ENCODE peak calls at places on chromosomes 7 and 10, in nine cellular contexts. One of them, this sample, is unnamed.

GRCh38 chr10:13960603-13961002 is 370.1 kb downstream of the FRMD4A start:
- DNase-seq in left ventricle myocardium inferior: no peak
- DNase-seq in astrocyte of the spinal cord: no peak
- DNase-seq in right lobe of liver: no peak
- DNase-seq in WERI-Rb-1: no peak
- DNase-seq in BJ: no peak
- DNase-seq in fibroblast of lung: no peak
- DNase-seq in Peyer's patch: no peak
- DNase-seq in colonic mucosa: no peak
- DNase-seq in this sample: no peak

GRCh38 chr10:83190614-83191013 is 948.7 kb upstream of the GHITM start:
- DNase-seq in left ventricle myocardium inferior: no peak
- DNase-seq in astrocyte of the spinal cord: no peak
- DNase-seq in right lobe of liver: no peak
- DNase-seq in WERI-Rb-1: no peak
- DNase-seq in BJ: no peak
- DNase-seq in fibroblast of lung: no peak
- DNase-seq in Peyer's patch: no peak
- DNase-seq in colonic mucosa: no peak
- DNase-seq in this sample: no peak

GRCh38 chr7:105487559-105488218 is 34.4 kb downstream of the PUS7 start:
- DNase-seq in left ventricle myocardium inferior: no peak
- DNase-seq in astrocyte of the spinal cord: peak
- DNase-seq in right lobe of liver: no peak
- DNase-seq in WERI-Rb-1: no peak
- DNase-seq in BJ: peak
- DNase-seq in fibroblast of lung: peak
- DNase-seq in Peyer's patch: no peak
- DNase-seq in colonic mucosa: no peak
- DNase-seq in this sample: peak

GRCh38 chr10:24858244-24858907 is 94.0 kb downstream of the PRTFDC1 start:
- DNase-seq in left ventricle myocardium inferior: no peak
- DNase-seq in astrocyte of the spinal cord: peak
- DNase-seq in right lobe of liver: no peak
- DNase-seq in WERI-Rb-1: no peak
- DNase-seq in BJ: no peak
- DNase-seq in fibroblast of lung: peak
- DNase-seq in Peyer's patch: no peak
- DNase-seq in colonic mucosa: no peak
- DNase-seq in this sample: no peak

GRCh38 chr7:117312593-117312992 is 10.3 kb downstream of the WNT2 start:
- DNase-seq in left ventricle myocardium inferior: no peak
- DNase-seq in astrocyte of the spinal cord: no peak
- DNase-seq in right lobe of liver: no peak
- DNase-seq in WERI-Rb-1: no peak
- DNase-seq in BJ: no peak
- DNase-seq in fibroblast of lung: peak
- DNase-seq in Peyer's patch: no peak
- DNase-seq in colonic mucosa: no peak
- DNase-seq in this sample: no peak

GRCh38 chr7:81414411-81414810 is 355.4 kb downstream of the HGF start:
- DNase-seq in left ventricle myocardium inferior: no peak
- DNase-seq in astrocyte of the spinal cord: no peak
- DNase-seq in right lobe of liver: no peak
- DNase-seq in WERI-Rb-1: no peak
- DNase-seq in BJ: no peak
- DNase-seq in fibroblast of lung: no peak
- DNase-seq in Peyer's patch: no peak
- DNase-seq in colonic mucosa: peak
- DNase-seq in this sample: no peak

GRCh38 chr10:44968887-44969400 is 9.3 kb downstream of the RASSF4 start:
- DNase-seq in left ventricle myocardium inferior: no peak
- DNase-seq in astrocyte of the spinal cord: no peak
- DNase-seq in right lobe of liver: no peak
- DNase-seq in WERI-Rb-1: no peak
- DNase-seq in BJ: no peak
- DNase-seq in fibroblast of lung: no peak
- DNase-seq in Peyer's patch: no peak
- DNase-seq in colonic mucosa: no peak
- DNase-seq in this sample: no peak

GRCh38 chr10:127577376-127577775 is 28.3 kb downstream of the NPS start:
- DNase-seq in left ventricle myocardium inferior: no peak
- DNase-seq in astrocyte of the spinal cord: peak
- DNase-seq in right lobe of liver: no peak
- DNase-seq in WERI-Rb-1: no peak
- DNase-seq in BJ: no peak
- DNase-seq in fibroblast of lung: peak
- DNase-seq in Peyer's patch: no peak
- DNase-seq in colonic mucosa: no peak
- DNase-seq in this sample: no peak

GRCh38 chr10:114384181-114384580 is 20.1 kb downstream of the AFAP1L2 start:
- DNase-seq in left ventricle myocardium inferior: no peak
- DNase-seq in astrocyte of the spinal cord: no peak
- DNase-seq in right lobe of liver: no peak
- DNase-seq in WERI-Rb-1: no peak
- DNase-seq in BJ: no peak
- DNase-seq in fibroblast of lung: no peak
- DNase-seq in Peyer's patch: no peak
- DNase-seq in colonic mucosa: no peak
- DNase-seq in this sample: no peak

GRCh38 chr7:139043823-139044812 is 8.3 kb upstream of the ZC3HAV1L start:
- DNase-seq in left ventricle myocardium inferior: no peak
- DNase-seq in astrocyte of the spinal cord: no peak
- DNase-seq in right lobe of liver: no peak
- DNase-seq in WERI-Rb-1: no peak
- DNase-seq in BJ: no peak
- DNase-seq in fibroblast of lung: no peak
- DNase-seq in Peyer's patch: no peak
- DNase-seq in colonic mucosa: peak
- DNase-seq in this sample: no peak

GRCh38 chr7:27183682-27184341 is 1.2 kb downstream of the HOXA11 start:
- DNase-seq in left ventricle myocardium inferior: no peak
- DNase-seq in astrocyte of the spinal cord: no peak
- DNase-seq in right lobe of liver: peak
- DNase-seq in WERI-Rb-1: peak
- DNase-seq in BJ: no peak
- DNase-seq in fibroblast of lung: no peak
- DNase-seq in Peyer's patch: peak
- DNase-seq in colonic mucosa: no peak
- DNase-seq in this sample: no peak

GRCh38 chr7:4123823-4124222 is 558.3 kb upstream of the FOXK1 start:
- DNase-seq in left ventricle myocardium inferior: no peak
- DNase-seq in astrocyte of the spinal cord: peak
- DNase-seq in right lobe of liver: no peak
- DNase-seq in WERI-Rb-1: no peak
- DNase-seq in BJ: no peak
- DNase-seq in fibroblast of lung: peak
- DNase-seq in Peyer's patch: no peak
- DNase-seq in colonic mucosa: no peak
- DNase-seq in this sample: no peak

GRCh38 chr10:104447331-104447730 is 93.7 kb downstream of the CFAP58 start:
- DNase-seq in left ventricle myocardium inferior: no peak
- DNase-seq in astrocyte of the spinal cord: no peak
- DNase-seq in right lobe of liver: no peak
- DNase-seq in WERI-Rb-1: no peak
- DNase-seq in BJ: no peak
- DNase-seq in fibroblast of lung: no peak
- DNase-seq in Peyer's patch: no peak
- DNase-seq in colonic mucosa: no peak
- DNase-seq in this sample: no peak

GRCh38 chr7:72404743-72405142 is 7.4 kb downstream of the CALN1 start:
- DNase-seq in left ventricle myocardium inferior: no peak
- DNase-seq in astrocyte of the spinal cord: no peak
- DNase-seq in right lobe of liver: no peak
- DNase-seq in WERI-Rb-1: no peak
- DNase-seq in BJ: no peak
- DNase-seq in fibroblast of lung: no peak
- DNase-seq in Peyer's patch: no peak
- DNase-seq in colonic mucosa: no peak
- DNase-seq in this sample: no peak

GRCh38 chr10:132960071-132960472 is 17.7 kb upstream of the CFAP46 start:
- DNase-seq in left ventricle myocardium inferior: peak
- DNase-seq in astrocyte of the spinal cord: no peak
- DNase-seq in right lobe of liver: peak
- DNase-seq in WERI-Rb-1: no peak
- DNase-seq in BJ: no peak
- DNase-seq in fibroblast of lung: no peak
- DNase-seq in Peyer's patch: no peak
- DNase-seq in colonic mucosa: no peak
- DNase-seq in this sample: no peak

GRCh38 chr7:81845628-81846259 is 75.9 kb upstream of the HGF start:
- DNase-seq in left ventricle myocardium inferior: no peak
- DNase-seq in astrocyte of the spinal cord: no peak
- DNase-seq in right lobe of liver: no peak
- DNase-seq in WERI-Rb-1: no peak
- DNase-seq in BJ: no peak
- DNase-seq in fibroblast of lung: peak
- DNase-seq in Peyer's patch: no peak
- DNase-seq in colonic mucosa: no peak
- DNase-seq in this sample: no peak

GRCh38 chr7:155007947-155008346 is 5.0 kb upstream of the PAXIP1 start:
- DNase-seq in left ventricle myocardium inferior: no peak
- DNase-seq in astrocyte of the spinal cord: no peak
- DNase-seq in right lobe of liver: no peak
- DNase-seq in WERI-Rb-1: peak
- DNase-seq in BJ: no peak
- DNase-seq in fibroblast of lung: peak
- DNase-seq in Peyer's patch: no peak
- DNase-seq in colonic mucosa: no peak
- DNase-seq in this sample: no peak

GRCh38 chr7:155011081-155011480 is 8.2 kb upstream of the PAXIP1 start:
- DNase-seq in left ventricle myocardium inferior: no peak
- DNase-seq in astrocyte of the spinal cord: no peak
- DNase-seq in right lobe of liver: no peak
- DNase-seq in WERI-Rb-1: no peak
- DNase-seq in BJ: no peak
- DNase-seq in fibroblast of lung: no peak
- DNase-seq in Peyer's patch: no peak
- DNase-seq in colonic mucosa: no peak
- DNase-seq in this sample: no peak

GRCh38 chr7:155009570-155010157 is 6.7 kb upstream of the PAXIP1 start:
- DNase-seq in left ventricle myocardium inferior: no peak
- DNase-seq in astrocyte of the spinal cord: no peak
- DNase-seq in right lobe of liver: no peak
- DNase-seq in WERI-Rb-1: peak
- DNase-seq in BJ: no peak
- DNase-seq in fibroblast of lung: no peak
- DNase-seq in Peyer's patch: no peak
- DNase-seq in colonic mucosa: no peak
- DNase-seq in this sample: no peak
- TF ChIP-seq CTCF in left ventricle myocardium inferior: peak
- TF ChIP-seq CTCF in astrocyte of the spinal cord: peak
- TF ChIP-seq CTCF in right lobe of liver: peak
- TF ChIP-seq CTCF in WERI-Rb-1: peak
- TF ChIP-seq CTCF in BJ: peak
- TF ChIP-seq CTCF in fibroblast of lung: peak
- TF ChIP-seq CTCF in Peyer's patch: peak
- TF ChIP-seq CTCF in colonic mucosa: no peak
- TF ChIP-seq CTCF in this sample: peak

GRCh38 chr10:77493239-77493806 is 144.3 kb downstream of the KCNMA1 start:
- DNase-seq in left ventricle myocardium inferior: no peak
- DNase-seq in astrocyte of the spinal cord: no peak
- DNase-seq in right lobe of liver: no peak
- DNase-seq in WERI-Rb-1: no peak
- DNase-seq in BJ: no peak
- DNase-seq in fibroblast of lung: no peak
- DNase-seq in Peyer's patch: no peak
- DNase-seq in colonic mucosa: no peak
- DNase-seq in this sample: no peak

GRCh38 chr10:77494789-77495541 is 142.6 kb downstream of the KCNMA1 start:
- DNase-seq in left ventricle myocardium inferior: no peak
- DNase-seq in astrocyte of the spinal cord: no peak
- DNase-seq in right lobe of liver: no peak
- DNase-seq in WERI-Rb-1: no peak
- DNase-seq in BJ: no peak
- DNase-seq in fibroblast of lung: no peak
- DNase-seq in Peyer's patch: no peak
- DNase-seq in colonic mucosa: no peak
- DNase-seq in this sample: no peak

GRCh38 chr10:77496941-77497420 is 140.6 kb downstream of the KCNMA1 start:
- DNase-seq in left ventricle myocardium inferior: no peak
- DNase-seq in astrocyte of the spinal cord: no peak
- DNase-seq in right lobe of liver: no peak
- DNase-seq in WERI-Rb-1: no peak
- DNase-seq in BJ: no peak
- DNase-seq in fibroblast of lung: no peak
- DNase-seq in Peyer's patch: no peak
- DNase-seq in colonic mucosa: no peak
- DNase-seq in this sample: no peak

GRCh38 chr10:77490915-77491314 is 146.7 kb downstream of the KCNMA1 start:
- DNase-seq in left ventricle myocardium inferior: no peak
- DNase-seq in astrocyte of the spinal cord: peak
- DNase-seq in right lobe of liver: no peak
- DNase-seq in WERI-Rb-1: no peak
- DNase-seq in BJ: no peak
- DNase-seq in fibroblast of lung: no peak
- DNase-seq in Peyer's patch: no peak
- DNase-seq in colonic mucosa: no peak
- DNase-seq in this sample: no peak

GRCh38 chr10:77493851-77494788 is 143.5 kb downstream of the KCNMA1 start:
- DNase-seq in left ventricle myocardium inferior: no peak
- DNase-seq in astrocyte of the spinal cord: peak
- DNase-seq in right lobe of liver: no peak
- DNase-seq in WERI-Rb-1: peak
- DNase-seq in BJ: no peak
- DNase-seq in fibroblast of lung: peak
- DNase-seq in Peyer's patch: no peak
- DNase-seq in colonic mucosa: no peak
- DNase-seq in this sample: no peak
- TF ChIP-seq CTCF in left ventricle myocardium inferior: peak
- TF ChIP-seq CTCF in astrocyte of the spinal cord: peak
- TF ChIP-seq CTCF in right lobe of liver: peak
- TF ChIP-seq CTCF in WERI-Rb-1: peak
- TF ChIP-seq CTCF in BJ: peak
- TF ChIP-seq CTCF in fibroblast of lung: peak
- TF ChIP-seq CTCF in Peyer's patch: peak
- TF ChIP-seq CTCF in colonic mucosa: no peak
- TF ChIP-seq CTCF in this sample: no peak

GRCh38 chr7:44922351-44922694 is 37.0 kb upstream of the PURB start:
- DNase-seq in left ventricle myocardium inferior: no peak
- DNase-seq in astrocyte of the spinal cord: no peak
- DNase-seq in right lobe of liver: no peak
- DNase-seq in WERI-Rb-1: no peak
- DNase-seq in BJ: no peak
- DNase-seq in fibroblast of lung: no peak
- DNase-seq in Peyer's patch: no peak
- DNase-seq in colonic mucosa: no peak
- DNase-seq in this sample: no peak
- TF ChIP-seq CTCF in left ventricle myocardium inferior: peak
- TF ChIP-seq CTCF in astrocyte of the spinal cord: no peak
- TF ChIP-seq CTCF in right lobe of liver: no peak
- TF ChIP-seq CTCF in WERI-Rb-1: no peak
- TF ChIP-seq CTCF in BJ: no peak
- TF ChIP-seq CTCF in fibroblast of lung: no peak
- TF ChIP-seq CTCF in Peyer's patch: no peak
- TF ChIP-seq CTCF in colonic mucosa: peak
- TF ChIP-seq CTCF in this sample: no peak

DNA sequence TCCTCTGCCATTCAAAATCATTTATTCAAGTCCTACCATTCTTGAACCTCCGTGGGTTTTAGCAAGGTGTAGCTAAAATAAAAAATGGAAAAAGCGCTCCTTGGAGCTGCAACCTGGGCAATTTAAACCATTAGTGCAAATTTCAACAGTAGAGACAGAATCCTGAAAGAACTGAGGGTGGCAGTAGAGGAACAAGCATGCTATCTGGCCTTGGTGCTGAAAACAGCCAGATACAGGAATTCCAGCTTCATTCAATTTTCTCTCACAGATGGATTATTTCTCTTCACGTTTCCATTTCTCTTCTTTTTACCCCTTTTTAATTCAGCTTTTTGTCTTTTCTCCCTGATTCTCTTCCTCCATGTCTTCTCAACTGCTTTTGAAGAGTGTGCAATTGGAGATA is 77.7 kb downstream of the OTUD1 start:
- DNase-seq in left ventricle myocardium inferior: no peak
- DNase-seq in astrocyte of the spinal cord: peak
- DNase-seq in right lobe of liver: no peak
- DNase-seq in WERI-Rb-1: no peak
- DNase-seq in BJ: no peak
- DNase-seq in fibroblast of lung: peak
- DNase-seq in Peyer's patch: no peak
- DNase-seq in colonic mucosa: no peak
- DNase-seq in this sample: no peak
- TF ChIP-seq CTCF in left ventricle myocardium inferior: peak
- TF ChIP-seq CTCF in astrocyte of the spinal cord: peak
- TF ChIP-seq CTCF in right lobe of liver: peak
- TF ChIP-seq CTCF in WERI-Rb-1: peak
- TF ChIP-seq CTCF in BJ: peak
- TF ChIP-seq CTCF in fibroblast of lung: peak
- TF ChIP-seq CTCF in Peyer's patch: peak
- TF ChIP-seq CTCF in colonic mucosa: no peak
- TF ChIP-seq CTCF in this sample: peak

This sample was measured in GM10248.